ENCODE peak calls at places on chromosome 17, in seven cellular contexts. D, W, Z, I, N, Q and A are unnamed samples.

GRCh38 chr17:700504-701094 is 14.0 kb downstream of the VPS53 start:
- DNase-seq in W (no peak), D (no peak), N (no peak), Q (peak), I (no peak), Z (peak), A (no peak)

GRCh38 chr17:5203178-5203907 is 11.7 kb upstream of the ZNF594 start:
- DNase-seq in W (no peak), N (no peak), Z (no peak), I (no peak), D (no peak), Q (no peak), A (no peak)

GRCh38 chr17:43779145-43780125 is 658 bp upstream of the DUSP3 start:
- DNase-seq in N (no peak), Q (peak), W (no peak), D (no peak), Z (peak), I (peak), A (no peak)

GRCh38 chr17:13688716-13689115 is 87.0 kb upstream of the HS3ST3A1 start:
- DNase-seq in W (no peak), N (no peak), Z (no peak), D (no peak), I (no peak), Q (no peak), A (no peak)

GRCh38 chr17:79652999-79653643 is 42.3 kb upstream of the RBFOX3 start:
- DNase-seq in D (no peak), N (no peak), Z (no peak), I (peak), Q (no peak), W (no peak), A (no peak)

GRCh38 chr17:10105513-10106001 is 92.8 kb downstream of the GAS7 start:
- DNase-seq in D (no peak), W (no peak), N (no peak), I (peak), Z (no peak), Q (no peak), A (no peak)

GRCh38 chr17:59402760-59403159 is 71.3 kb downstream of the YPEL2 start:
- DNase-seq in Q (no peak), Z (no peak), D (no peak), W (no peak), N (no peak), I (no peak), A (no peak)

GRCh38 chr17:36827056-36827455 is 110.2 kb upstream of the LHX1 start:
- DNase-seq in Q (no peak), N (no peak), W (no peak), D (no peak), Z (no peak), I (no peak), A (no peak)

GRCh38 chr17:31310877-31311276 is 3.0 kb downstream of the EVI2B start:
- DNase-seq in N (no peak), W (no peak), D (no peak), Z (no peak), Q (no peak), I (no peak), A (no peak)

GRCh38 chr17:64992325-64992802 is 64.2 kb downstream of the GNA13 start:
- DNase-seq in N (peak), Q (no peak), D (no peak), W (no peak), Z (no peak), I (no peak), A (no peak)

GRCh38 chr17:80884811-80885210 is 106.8 kb upstream of the CHMP6 start:
- DNase-seq in Z (no peak), N (no peak), D (no peak), W (no peak), I (no peak), Q (no peak), A (no peak)

GRCh38 chr17:48556534-48557401 is 11.9 kb upstream of the HOXB2 start:
- DNase-seq in Z (no peak), D (no peak), I (no peak), Q (no peak), W (no peak), N (no peak), A (no peak)

GRCh38 chr17:67496286-67496685 is 119.2 kb downstream of the PITPNC1 start:
- DNase-seq in D (no peak), Z (no peak), W (no peak), Q (no peak), I (no peak), N (no peak), A (no peak)

GRCh38 chr17:4881761-4882555 is 17.4 kb upstream of the C17orf107 start:
- DNase-seq in N (no peak), Z (peak), I (no peak), D (no peak), W (peak), Q (peak), A (peak)

GRCh38 chr17:61240851-61241468 is 158.7 kb upstream of the TBX2 start:
- DNase-seq in I (no peak), D (no peak), Z (no peak), Q (no peak), W (no peak), N (no peak), A (no peak)

GRCh38 chr17:76250141-76250540 is 9.8 kb upstream of the RNF157 start:
- DNase-seq in Q (no peak), N (no peak), D (no peak), I (no peak), W (no peak), Z (no peak), A (no peak)

GRCh38 chr17:50222922-50223321 is 21.5 kb upstream of the COL1A1 start:
- DNase-seq in I (no peak), Z (no peak), W (no peak), D (no peak), Q (no peak), N (no peak), A (no peak)

GRCh38 chr17:44920565-44920940 is 5.3 kb upstream of the GFAP start:
- DNase-seq in Q (no peak), W (no peak), Z (no peak), N (no peak), I (no peak), D (no peak), A (no peak)

GRCh38 chr17:37089998-37090397 is 141.2 kb downstream of the AATF start:
- DNase-seq in D (no peak), I (no peak), Q (no peak), N (no peak), W (no peak), Z (peak), A (peak)

GRCh38 chr17:67051837-67052236 is 7.5 kb downstream of the CACNG1 start:
- DNase-seq in D (no peak), Q (no peak), Z (no peak), W (no peak), N (no peak), I (no peak), A (no peak)

GRCh38 chr17:74526681-74527080 is 4.6 kb downstream of the CD300LB start:
- DNase-seq in I (no peak), N (no peak), W (no peak), D (no peak), Z (no peak), Q (no peak), A (no peak)

GRCh38 chr17:44738214-44738906 is 20.4 kb upstream of the ADAM11 start:
- DNase-seq in W (no peak), I (no peak), Q (no peak), N (peak), D (no peak), Z (no peak), A (no peak)

GRCh38 chr17:56596741-56597494 is 3.4 kb downstream of the NOG start:
- DNase-seq in Z (peak), Q (no peak), N (no peak), D (no peak), W (no peak), I (no peak), A (no peak)

GRCh38 chr17:1203111-1203966 is 23.6 kb upstream of the ABR start:
- DNase-seq in N (no peak), I (peak), Z (peak), W (no peak), Q (no peak), D (no peak), A (peak)

GRCh38 chr17:36475346-36475970 is 11.0 kb upstream of the ZNHIT3 start:
- DNase-seq in D (no peak), Z (no peak), N (no peak), Q (no peak), I (no peak), W (no peak), A (no peak)

GRCh38 chr17:1002771-1003555 is 6.0 kb downstream of the TIMM22 start:
- DNase-seq in D (no peak), Z (no peak), N (no peak), W (no peak), Q (no peak), I (no peak), A (no peak)

GRCh38 chr17:44915321-44915726 is at the start of gene GFAP:
- DNase-seq in Q (no peak), I (no peak), Z (no peak), W (no peak), D (no peak), N (no peak), A (no peak)

GRCh38 chr17:29051194-29051593 is 8.3 kb downstream of the PIPOX start:
- DNase-seq in N (no peak), Q (no peak), D (no peak), I (no peak), W (no peak), Z (no peak), A (no peak)

GRCh38 chr17:6107791-6108190 is 37.6 kb downstream of the WSCD1 start:
- DNase-seq in Z (no peak), N (no peak), W (no peak), Q (no peak), D (no peak), I (no peak), A (no peak)

GRCh38 chr17:39150795-39151679 is at the start of gene PLXDC1:
- DNase-seq in N (no peak), Q (no peak), Z (no peak), I (no peak), D (no peak), W (no peak), A (no peak)

GRCh38 chr17:70138309-70138865 is 30.9 kb upstream of the KCNJ2 start:
- DNase-seq in I (no peak), Q (no peak), D (no peak), Z (no peak), N (no peak), W (no peak), A (no peak)